ENCODE peak calls at places on chromosomes 4 and X, in seven cellular contexts. C is fibroblast of pulmonary artery, I is OCI-LY7, W is A549, A is A673, X is fibroblast of lung, F is lung. L is an unnamed sample.

GRCh38 chr4:1041147-1041935 is 29.9 kb downstream of the FGFRL1 start:
- DNase-seq in W (peak), C (peak), A (no peak), I (no peak), F (no peak), X (peak), L (peak)

GRCh38 chr4:69749771-69750170 is 10.6 kb downstream of the SULT1B1 start:
- DNase-seq in W (no peak), C (peak), F (no peak), A (no peak), X (peak), I (no peak), L (no peak)

GRCh38 chrX:107710617-107711391 is 64.8 kb downstream of the TSC22D3 start:
- DNase-seq in A (peak), I (peak), X (peak), W (peak), F (peak), C (peak), L (peak)

GRCh38 chr4:168514249-168514852 is 17.5 kb downstream of the PALLD start:
- DNase-seq in W (no peak), C (peak), A (peak), F (no peak), I (peak), X (peak), L (no peak)

GRCh38 chrX:88977835-88978234 is 230.8 kb downstream of the CPXCR1 start:
- DNase-seq in C (no peak), I (no peak), X (no peak), A (no peak), W (no peak), F (no peak), L (no peak)

GRCh38 chrX:56797966-56798711 is 69.1 kb downstream of the NBDY start:
- DNase-seq in A (no peak), I (no peak), C (peak), W (no peak), F (peak), X (peak), L (no peak)

GRCh38 chrX:10548681-10549080 is 71.7 kb downstream of the MID1 start:
- DNase-seq in I (no peak), C (no peak), F (no peak), W (no peak), A (peak), X (peak), L (no peak)

GRCh38 chr4:99574530-99575314 is at the start of gene MTTP:
- DNase-seq in X (no peak), W (no peak), I (peak), F (no peak), C (no peak), A (no peak), L (no peak)

GRCh38 chr4:89314291-89314690 is 6.7 kb upstream of the GPRIN3 start:
- DNase-seq in W (no peak), I (no peak), F (no peak), X (peak), C (peak), A (no peak), L (no peak)

GRCh38 chr4:46931981-46932380 is 22.9 kb upstream of the COX7B2 start:
- DNase-seq in I (peak), A (peak), X (peak), F (no peak), W (peak), C (peak), L (peak)

GRCh38 chr4:139913398-139913990 is 240.5 kb downstream of the MAML3 start:
- DNase-seq in X (peak), I (no peak), F (no peak), W (no peak), C (peak), A (no peak), L (no peak)

GRCh38 chr4:2350982-2351381 is 67.5 kb downstream of the ZFYVE28 start:
- DNase-seq in W (no peak), C (no peak), I (no peak), F (no peak), A (no peak), X (no peak), L (no peak)

GRCh38 chr4:93178279-93178678 is 650.3 kb upstream of the ATOH1 start:
- DNase-seq in X (no peak), W (no peak), C (no peak), F (no peak), A (no peak), I (no peak), L (peak)

GRCh38 chr4:40321671-40322131 is 13.4 kb upstream of the CHRNA9 start:
- DNase-seq in C (peak), A (no peak), F (no peak), W (peak), I (no peak), X (peak), L (no peak)

GRCh38 chr4:117134386-117134785 is 49.0 kb upstream of the TRAM1L1 start:
- DNase-seq in X (peak), A (peak), C (peak), I (no peak), W (peak), F (no peak), L (peak)

GRCh38 chr4:156347412-156348075 is 393.9 kb upstream of the CTSO start:
- DNase-seq in X (peak), F (no peak), A (no peak), C (peak), I (no peak), W (no peak), L (peak)

GRCh38 chr4:170687751-170688150 is 598.0 kb upstream of the AADAT start:
- DNase-seq in F (no peak), C (no peak), I (no peak), W (no peak), A (no peak), X (no peak), L (no peak)

GRCh38 chr4:17494258-17494657 is 17.6 kb downstream of the QDPR start:
- DNase-seq in X (peak), W (peak), I (no peak), A (peak), C (peak), F (no peak), L (peak)

GRCh38 chr4:150007512-150007911 is 70.7 kb upstream of the DCLK2 start:
- DNase-seq in F (no peak), X (peak), I (no peak), A (no peak), C (peak), W (peak), L (no peak)

GRCh38 chrX:130738638-130739195 is 164.3 kb downstream of the ENOX2 start:
- DNase-seq in W (no peak), C (no peak), X (no peak), I (no peak), F (no peak), A (no peak), L (no peak)

DNA sequence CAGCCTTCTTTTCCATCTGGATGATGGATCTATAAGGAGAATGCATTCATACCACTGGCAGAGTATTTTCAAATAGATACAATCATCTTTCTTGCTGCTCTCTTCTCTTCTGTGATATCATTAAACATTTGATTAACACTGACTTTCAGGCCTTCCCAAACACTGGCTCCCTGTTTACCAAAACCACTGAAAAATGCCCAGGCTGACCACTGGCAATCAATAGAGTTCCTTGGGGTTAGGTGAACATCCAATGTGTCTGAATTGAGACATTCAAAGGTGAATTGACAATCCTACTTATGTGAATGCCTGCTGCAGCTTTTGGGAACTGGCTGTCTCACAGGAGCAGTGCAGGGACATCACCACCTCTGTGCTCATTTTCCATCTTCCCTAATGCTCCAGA is 168.3 kb downstream of the ENOX2 start:
- DNase-seq in C (no peak), F (no peak), X (no peak), W (no peak), A (no peak), I (no peak), L (no peak)
- H3K4me3 ChIP-seq in C (no peak), F (no peak), X (no peak), W (no peak), A (no peak), I (no peak), L (no peak)

GRCh38 chr4:24913099-24913445 is 230 bp upstream of the CCDC149 start:
- DNase-seq in F (no peak), I (no peak), A (peak), W (peak), X (no peak), C (peak), L (no peak)

GRCh38 chr4:24915121-24915922 is 2.5 kb upstream of the CCDC149 start:
- DNase-seq in A (no peak), I (no peak), X (peak), C (peak), F (no peak), W (no peak), L (no peak)

GRCh38 chr4:24910504-24910903 is 2.3 kb downstream of the CCDC149 start:
- DNase-seq in I (no peak), A (no peak), C (peak), F (no peak), X (peak), W (no peak), L (no peak)

GRCh38 chr4:24914460-24914859 is 1.6 kb upstream of the CCDC149 start:
- DNase-seq in A (no peak), W (no peak), X (no peak), I (no peak), F (no peak), C (no peak), L (no peak)

DNA sequence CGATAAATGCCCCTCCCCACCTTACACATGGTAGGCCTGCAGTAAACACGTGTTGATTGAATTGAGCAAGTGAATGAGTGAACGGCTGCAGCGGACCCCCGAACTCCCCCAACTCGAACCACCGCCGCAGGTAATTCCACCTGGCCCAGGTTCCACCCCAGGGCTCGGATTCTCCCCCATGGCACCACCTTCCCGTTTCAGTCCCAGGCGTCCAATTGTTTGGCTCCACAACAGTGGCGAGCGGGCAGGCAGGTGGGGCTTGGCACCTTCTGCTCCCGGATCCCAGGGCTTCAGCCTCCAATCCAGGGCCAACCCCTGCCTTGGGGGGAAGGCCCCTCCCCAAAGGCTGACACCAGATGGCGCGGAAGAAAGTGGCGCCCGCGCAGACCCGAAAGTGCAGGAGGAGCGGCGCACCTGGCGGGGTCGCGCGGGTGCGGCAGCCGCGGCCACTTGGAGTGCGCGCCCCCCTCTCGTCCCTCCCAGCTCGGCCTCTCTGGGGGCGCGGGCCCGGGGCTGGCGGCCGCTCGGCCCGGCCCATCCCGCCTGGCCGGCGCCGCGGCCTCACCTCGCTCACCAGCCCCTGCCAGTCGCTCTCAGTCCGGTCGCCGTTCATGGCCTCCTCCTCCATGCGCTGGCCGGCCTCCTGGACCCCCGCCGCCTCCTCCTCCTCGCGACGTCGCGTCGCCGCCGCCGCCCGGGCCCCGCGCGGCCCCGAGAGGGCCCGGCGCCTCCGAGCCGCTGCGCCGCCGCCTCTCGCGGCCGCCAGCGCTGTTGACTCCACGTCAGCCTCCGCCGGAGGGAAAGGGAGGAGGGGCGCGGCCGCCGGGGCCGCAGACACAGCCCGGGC is at the start of gene CCDC149:
- DNase-seq in W (peak), I (no peak), X (peak), A (peak), F (peak), C (peak), L (no peak)
- H3K4me3 ChIP-seq in W (peak), I (no peak), X (peak), A (peak), F (peak), C (peak), L (peak)

GRCh38 chr4:148375581-148375980 is 66.6 kb downstream of the NR3C2 start:
- DNase-seq in X (no peak), W (no peak), A (no peak), I (no peak), C (no peak), F (no peak), L (no peak)

GRCh38 chr4:148373093-148373492 is 69.1 kb downstream of the NR3C2 start:
- DNase-seq in W (no peak), C (no peak), X (no peak), F (no peak), I (no peak), A (no peak), L (no peak)

GRCh38 chr4:148376151-148376550 is 66.1 kb downstream of the NR3C2 start:
- DNase-seq in X (peak), W (peak), I (no peak), C (peak), A (peak), F (peak), L (peak)
- H3K4me3 ChIP-seq in X (peak), W (no peak), I (no peak), C (no peak), A (peak), F (no peak), L (no peak)

GRCh38 chr4:128465523-128465922 is 177.9 kb upstream of the PGRMC2 start:
- DNase-seq in F (no peak), X (no peak), W (no peak), I (no peak), C (no peak), A (no peak), L (no peak)

GRCh38 chr4:128471576-128471975 is 184.0 kb upstream of the PGRMC2 start:
- DNase-seq in C (no peak), A (no peak), F (no peak), X (peak), I (no peak), W (no peak), L (no peak)

GRCh38 chr4:128463006-128463405 is 175.4 kb upstream of the PGRMC2 start:
- DNase-seq in A (no peak), C (no peak), F (no peak), W (no peak), X (no peak), I (no peak), L (no peak)

GRCh38 chr4:128470492-128471053 is 183.0 kb upstream of the PGRMC2 start:
- DNase-seq in C (no peak), W (no peak), A (no peak), X (no peak), F (no peak), I (no peak), L (no peak)

DNA sequence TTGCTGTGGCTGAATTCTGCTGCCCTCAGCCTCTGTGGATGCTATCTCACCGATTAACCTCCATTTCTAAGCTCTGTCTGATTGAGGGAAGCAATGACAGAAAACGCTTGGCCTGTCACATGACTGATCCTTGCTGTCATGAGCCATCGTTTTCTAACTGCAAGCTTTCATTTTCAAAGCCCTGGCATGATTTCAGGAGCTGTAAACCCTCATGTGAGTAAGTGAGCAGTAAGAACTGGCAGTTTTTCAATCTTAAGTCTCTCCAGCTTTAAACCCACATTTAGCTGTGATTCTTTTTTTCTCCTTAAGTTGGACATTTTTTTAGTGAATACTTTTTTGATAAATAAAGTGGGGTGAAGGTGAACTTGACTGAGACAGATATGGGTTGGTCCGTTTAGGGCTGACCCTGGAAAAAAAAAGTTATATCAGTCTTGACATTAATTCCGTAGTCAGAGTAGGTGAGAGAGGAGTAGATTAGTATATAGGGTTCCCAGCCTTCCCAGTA is 180.9 kb upstream of the PGRMC2 start:
- DNase-seq in A (peak), F (peak), C (peak), W (peak), X (peak), I (no peak), L (peak)
- H3K4me3 ChIP-seq in A (no peak), F (no peak), C (no peak), W (no peak), X (peak), I (no peak), L (no peak)

GRCh38 chr4:43776371-43776770 is 672.2 kb downstream of the KCTD8 start:
- DNase-seq in X (peak), W (no peak), A (peak), C (peak), I (peak), F (no peak), L (no peak)
- H3K4me3 ChIP-seq in X (no peak), W (no peak), A (no peak), C (no peak), I (no peak), F (no peak), L (no peak)

GRCh38 chrX:9339603-9340569 is 125.0 kb upstream of the TBL1X start:
- DNase-seq in W (no peak), F (no peak), I (no peak), X (no peak), A (peak), C (no peak), L (no peak)

GRCh38 chrX:9342581-9343051 is 122.2 kb upstream of the TBL1X start:
- DNase-seq in X (peak), W (peak), C (peak), A (peak), F (peak), I (no peak), L (no peak)

GRCh38 chrX:9343971-9344370 is 120.9 kb upstream of the TBL1X start:
- DNase-seq in F (no peak), W (no peak), I (no peak), X (no peak), C (no peak), A (no peak), L (no peak)

GRCh38 chrX:9340619-9341304 is 124.1 kb upstream of the TBL1X start:
- DNase-seq in A (peak), F (peak), I (peak), W (no peak), C (peak), X (peak), L (no peak)

GRCh38 chrX:9341305-9342201 is 123.3 kb upstream of the TBL1X start:
- DNase-seq in I (peak), A (peak), C (peak), X (peak), F (peak), W (peak), L (no peak)
- H3K4me3 ChIP-seq in I (peak), A (peak), C (peak), X (peak), F (no peak), W (peak), L (peak)

GRCh38 chr4:174154455-174154854 is 129.0 kb downstream of the FBXO8 start:
- DNase-seq in W (peak), I (no peak), F (no peak), C (peak), A (peak), X (peak), L (peak)
- H3K4me3 ChIP-seq in W (peak), I (no peak), F (no peak), C (peak), A (peak), X (peak), L (peak)

DNA sequence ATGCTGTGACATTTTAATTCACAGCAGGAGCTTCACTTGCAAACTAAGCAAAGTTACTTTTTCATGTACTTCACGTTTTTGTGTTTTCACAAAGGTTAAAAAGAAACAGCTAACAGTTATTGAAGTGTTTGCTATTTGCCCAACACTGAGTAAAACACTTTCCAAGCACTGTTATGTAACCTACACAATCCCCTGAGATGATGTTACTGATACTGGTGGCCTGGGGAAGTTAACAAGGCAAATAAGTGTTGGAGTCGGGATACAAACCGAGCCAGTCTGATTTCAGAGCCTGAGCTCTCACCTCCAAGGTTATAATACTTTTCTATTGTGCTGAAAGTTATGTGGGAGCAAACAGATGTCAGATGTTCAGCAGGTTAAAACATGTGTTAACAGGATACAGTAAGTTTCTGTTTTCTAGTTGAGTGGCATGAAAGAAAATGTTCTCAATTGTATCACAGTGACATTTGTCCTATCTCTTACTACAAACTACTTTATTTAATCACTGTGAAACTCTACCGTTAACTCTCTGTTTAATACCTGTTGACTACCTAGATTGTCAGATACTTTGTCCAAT is 3.9 kb upstream of the CXCL13 start:
- DNase-seq in X (no peak), I (no peak), C (no peak), A (no peak), W (no peak), F (no peak), L (no peak)
- H3K4me3 ChIP-seq in X (no peak), I (no peak), C (no peak), A (no peak), W (no peak), F (no peak), L (no peak)

DNA sequence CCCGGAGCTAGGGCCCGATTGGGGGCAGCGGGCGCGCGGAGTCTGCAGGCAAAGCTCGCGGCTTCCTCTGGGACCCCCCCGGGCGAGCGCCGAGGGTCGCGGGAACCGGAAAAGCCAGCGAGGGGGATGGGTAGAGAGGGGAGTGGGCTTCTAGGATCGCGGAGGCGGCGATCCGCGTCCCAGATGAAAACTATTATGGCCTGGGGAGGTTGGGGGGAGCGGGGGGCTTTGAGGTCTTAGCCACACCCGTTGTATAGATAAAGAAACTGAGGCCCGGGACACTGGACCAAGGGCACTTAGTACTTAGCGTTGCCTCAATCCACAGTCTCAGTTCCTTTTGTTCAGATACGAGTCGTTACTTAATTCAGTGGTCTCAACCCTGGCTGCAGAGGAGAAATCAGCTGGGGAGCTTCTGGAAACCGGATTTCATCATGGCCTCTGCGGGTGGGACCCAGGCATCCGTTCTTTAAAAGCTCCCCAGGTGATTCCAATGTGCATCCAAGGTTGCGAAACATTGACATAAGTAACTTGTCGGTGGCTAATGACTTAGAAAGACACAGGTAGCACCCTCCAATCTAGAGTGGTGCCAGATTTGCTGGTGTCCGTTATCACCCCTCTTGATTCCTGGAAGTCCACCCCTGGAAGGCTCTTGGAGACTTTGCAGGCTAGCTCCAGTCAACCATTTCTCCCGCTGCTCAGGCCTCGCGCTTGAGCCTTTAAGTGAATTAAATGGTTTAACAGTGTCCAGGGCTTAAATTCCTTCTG is 90.7 kb downstream of the GEMIN8 start:
- DNase-seq in X (no peak), C (no peak), W (no peak), A (no peak), F (no peak), I (no peak), L (no peak)
- H3K4me3 ChIP-seq in X (peak), C (peak), W (peak), A (peak), F (peak), I (no peak), L (peak)